ENCODE peak calls at places on chromosome 11, in seven cellular contexts. One of them, this sample, is unnamed.

GRCh38 chr11:40841231-40841630 is 618.2 kb downstream of the LRRC4C start:
- DNase-seq in GM12878: no peak
- DNase-seq in T47D: no peak
- DNase-seq in H1: no peak
- DNase-seq in K562: no peak
- DNase-seq in HCT116: no peak
- DNase-seq in HepG2: no peak
- DNase-seq in this sample: no peak

GRCh38 chr11:59610289-59610688 is 5.3 kb downstream of the OSBP start:
- DNase-seq in GM12878: no peak
- DNase-seq in T47D: no peak
- DNase-seq in H1: no peak
- DNase-seq in K562: no peak
- DNase-seq in HCT116: no peak
- DNase-seq in HepG2: no peak
- DNase-seq in this sample: no peak

GRCh38 chr11:44993971-44994705 is 43.5 kb upstream of the TP53I11 start:
- DNase-seq in GM12878: no peak
- DNase-seq in T47D: peak
- DNase-seq in H1: no peak
- DNase-seq in K562: no peak
- DNase-seq in HCT116: no peak
- DNase-seq in HepG2: no peak
- DNase-seq in this sample: no peak

GRCh38 chr11:67280341-67280790 is 8.7 kb upstream of the ANKRD13D start:
- DNase-seq in GM12878: no peak
- DNase-seq in T47D: no peak
- DNase-seq in H1: no peak
- DNase-seq in K562: no peak
- DNase-seq in HCT116: no peak
- DNase-seq in HepG2: no peak
- DNase-seq in this sample: no peak

GRCh38 chr11:101881586-101881985 is 33.2 kb upstream of the CEP126 start:
- DNase-seq in GM12878: no peak
- DNase-seq in T47D: no peak
- DNase-seq in H1: no peak
- DNase-seq in K562: no peak
- DNase-seq in HCT116: no peak
- DNase-seq in HepG2: no peak
- DNase-seq in this sample: no peak

GRCh38 chr11:76667856-76668255 is 2.7 kb downstream of the LRRC32 start:
- DNase-seq in GM12878: no peak
- DNase-seq in T47D: no peak
- DNase-seq in H1: no peak
- DNase-seq in K562: no peak
- DNase-seq in HCT116: no peak
- DNase-seq in HepG2: no peak
- DNase-seq in this sample: no peak

GRCh38 chr11:128463386-128463829 is 124.0 kb downstream of the ETS1 start:
- DNase-seq in GM12878: no peak
- DNase-seq in T47D: no peak
- DNase-seq in H1: no peak
- DNase-seq in K562: no peak
- DNase-seq in HCT116: no peak
- DNase-seq in HepG2: no peak
- DNase-seq in this sample: peak

GRCh38 chr11:64877390-64878222 is 815 bp downstream of the EHD1 start:
- DNase-seq in GM12878: no peak
- DNase-seq in T47D: no peak
- DNase-seq in H1: no peak
- DNase-seq in K562: peak
- DNase-seq in HCT116: no peak
- DNase-seq in HepG2: no peak
- DNase-seq in this sample: peak

GRCh38 chr11:82936261-82936660 is 34.7 kb downstream of the DDIAS start:
- DNase-seq in GM12878: no peak
- DNase-seq in T47D: no peak
- DNase-seq in H1: no peak
- DNase-seq in K562: no peak
- DNase-seq in HCT116: no peak
- DNase-seq in HepG2: no peak
- DNase-seq in this sample: no peak

GRCh38 chr11:30255637-30256036 is 24.8 kb downstream of the FSHB start:
- DNase-seq in GM12878: no peak
- DNase-seq in T47D: no peak
- DNase-seq in H1: no peak
- DNase-seq in K562: no peak
- DNase-seq in HCT116: no peak
- DNase-seq in HepG2: no peak
- DNase-seq in this sample: no peak

GRCh38 chr11:47204633-47204989 is 10.2 kb upstream of the DDB2 start:
- DNase-seq in GM12878: no peak
- DNase-seq in T47D: peak
- DNase-seq in H1: no peak
- DNase-seq in K562: peak
- DNase-seq in HCT116: no peak
- DNase-seq in HepG2: no peak
- DNase-seq in this sample: no peak

GRCh38 chr11:19698493-19699292 is 13.9 kb upstream of the NAV2 start:
- DNase-seq in GM12878: no peak
- DNase-seq in T47D: no peak
- DNase-seq in H1: no peak
- DNase-seq in K562: no peak
- DNase-seq in HCT116: no peak
- DNase-seq in HepG2: no peak
- DNase-seq in this sample: no peak

DNA sequence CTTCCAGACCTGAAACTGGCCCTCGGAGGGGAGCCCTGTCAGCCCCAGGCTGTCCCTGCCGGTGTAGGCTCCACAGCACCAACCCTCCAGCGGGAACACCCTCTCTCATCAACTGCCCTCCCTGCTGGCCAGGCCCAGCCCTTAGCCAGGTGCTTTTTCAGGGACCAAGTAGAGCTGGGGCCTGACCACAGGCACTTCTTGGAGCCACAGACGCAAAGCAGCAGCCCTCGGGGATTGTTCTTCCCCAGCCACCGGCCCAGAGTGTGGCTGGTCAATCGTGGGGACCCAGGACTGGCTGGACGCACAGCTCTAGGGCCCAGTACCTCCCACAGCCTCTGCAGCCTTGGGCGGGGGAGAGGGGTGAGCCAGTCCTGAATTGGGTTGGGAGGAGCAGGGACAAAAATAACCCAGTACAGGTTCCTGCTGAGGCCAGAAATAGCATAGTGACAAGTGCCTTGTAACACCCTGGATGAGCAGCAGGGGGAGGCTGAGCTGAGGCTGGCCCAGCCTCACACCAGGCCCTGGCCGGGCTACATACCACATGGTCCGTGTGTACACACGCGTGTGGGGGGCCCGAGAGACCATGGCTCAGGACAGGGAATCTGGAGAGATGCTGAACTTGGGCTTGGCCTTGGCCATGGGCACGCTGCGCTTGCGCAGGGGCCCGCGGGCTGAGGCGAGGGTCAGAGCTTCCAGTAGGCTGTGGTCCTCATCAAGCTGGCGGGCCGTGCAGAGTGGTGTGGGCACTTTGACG is 2.0 kb downstream of the KCNJ11 start:
- DNase-seq in GM12878: no peak
- DNase-seq in T47D: peak
- DNase-seq in H1: peak
- DNase-seq in K562: peak
- DNase-seq in HCT116: peak
- DNase-seq in HepG2: peak
- DNase-seq in this sample: peak
- TF ChIP-seq JUND in GM12878: no peak
- TF ChIP-seq JUND in T47D: no peak
- TF ChIP-seq JUND in H1: no peak
- TF ChIP-seq JUND in K562: no peak
- TF ChIP-seq JUND in HCT116: no peak
- TF ChIP-seq JUND in HepG2: no peak
- TF ChIP-seq JUND in this sample: no peak

GRCh38 chr11:34680918-34681554 is 60.1 kb downstream of the EHF start:
- DNase-seq in GM12878: no peak
- DNase-seq in T47D: peak
- DNase-seq in H1: peak
- DNase-seq in K562: no peak
- DNase-seq in HCT116: peak
- DNase-seq in HepG2: peak
- DNase-seq in this sample: no peak
- TF ChIP-seq JUND in GM12878: no peak
- TF ChIP-seq JUND in T47D: no peak
- TF ChIP-seq JUND in H1: no peak
- TF ChIP-seq JUND in K562: no peak
- TF ChIP-seq JUND in HCT116: peak
- TF ChIP-seq JUND in HepG2: no peak
- TF ChIP-seq JUND in this sample: no peak

GRCh38 chr11:31699066-31699465 is 112.1 kb downstream of the PAX6 start:
- DNase-seq in GM12878: no peak
- DNase-seq in T47D: no peak
- DNase-seq in H1: no peak
- DNase-seq in K562: no peak
- DNase-seq in HCT116: no peak
- DNase-seq in HepG2: no peak
- DNase-seq in this sample: no peak
- TF ChIP-seq JUND in GM12878: no peak
- TF ChIP-seq JUND in T47D: no peak
- TF ChIP-seq JUND in H1: no peak
- TF ChIP-seq JUND in K562: no peak
- TF ChIP-seq JUND in HCT116: no peak
- TF ChIP-seq JUND in HepG2: no peak
- TF ChIP-seq JUND in this sample: no peak

GRCh38 chr11:11265994-11266606 is 87.0 kb downstream of the CSNK2A3 start:
- DNase-seq in GM12878: no peak
- DNase-seq in T47D: peak
- DNase-seq in H1: no peak
- DNase-seq in K562: peak
- DNase-seq in HCT116: peak
- DNase-seq in HepG2: no peak
- DNase-seq in this sample: peak
- TF ChIP-seq JUND in GM12878: no peak
- TF ChIP-seq JUND in T47D: no peak
- TF ChIP-seq JUND in H1: no peak
- TF ChIP-seq JUND in K562: no peak
- TF ChIP-seq JUND in HCT116: no peak
- TF ChIP-seq JUND in HepG2: no peak
- TF ChIP-seq JUND in this sample: no peak

GRCh38 chr11:123261345-123262106 is 66.5 kb upstream of the CLMP start:
- DNase-seq in GM12878: no peak
- DNase-seq in T47D: peak
- DNase-seq in H1: peak
- DNase-seq in K562: peak
- DNase-seq in HCT116: peak
- DNase-seq in HepG2: peak
- DNase-seq in this sample: peak

GRCh38 chr11:123254357-123254756 is 59.3 kb upstream of the CLMP start:
- DNase-seq in GM12878: no peak
- DNase-seq in T47D: no peak
- DNase-seq in H1: no peak
- DNase-seq in K562: no peak
- DNase-seq in HCT116: no peak
- DNase-seq in HepG2: no peak
- DNase-seq in this sample: no peak

GRCh38 chr11:123255909-123256308 is 60.9 kb upstream of the CLMP start:
- DNase-seq in GM12878: no peak
- DNase-seq in T47D: no peak
- DNase-seq in H1: no peak
- DNase-seq in K562: no peak
- DNase-seq in HCT116: no peak
- DNase-seq in HepG2: no peak
- DNase-seq in this sample: no peak

GRCh38 chr11:123260511-123261211 is 65.6 kb upstream of the CLMP start:
- DNase-seq in GM12878: no peak
- DNase-seq in T47D: no peak
- DNase-seq in H1: no peak
- DNase-seq in K562: no peak
- DNase-seq in HCT116: no peak
- DNase-seq in HepG2: no peak
- DNase-seq in this sample: no peak

DNA sequence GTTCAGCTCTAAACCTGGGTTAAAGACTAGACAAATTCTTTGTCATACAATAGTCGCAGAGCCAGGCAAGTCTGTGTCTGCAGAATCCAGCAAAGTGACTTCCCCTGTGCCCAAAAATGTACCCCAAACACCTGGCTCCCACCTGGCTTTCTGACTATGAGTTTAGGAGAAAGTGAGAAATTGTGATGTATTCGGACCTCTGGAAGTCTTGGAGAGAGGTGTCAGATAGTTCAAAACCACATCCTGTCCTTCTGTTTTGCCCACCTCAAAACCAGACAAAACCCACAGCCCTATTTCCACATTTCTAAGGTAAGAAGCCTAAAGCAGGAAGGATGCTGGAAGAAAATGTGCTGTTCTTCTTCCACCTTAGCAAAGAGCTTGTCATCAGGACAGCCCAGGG is 63.8 kb upstream of the CLMP start:
- DNase-seq in GM12878: no peak
- DNase-seq in T47D: no peak
- DNase-seq in H1: no peak
- DNase-seq in K562: no peak
- DNase-seq in HCT116: no peak
- DNase-seq in HepG2: no peak
- DNase-seq in this sample: no peak
- TF ChIP-seq JUND in GM12878: no peak
- TF ChIP-seq JUND in T47D: no peak
- TF ChIP-seq JUND in H1: no peak
- TF ChIP-seq JUND in K562: no peak
- TF ChIP-seq JUND in HCT116: no peak
- TF ChIP-seq JUND in HepG2: no peak
- TF ChIP-seq JUND in this sample: no peak

This sample was measured in SK-N-SH.